ENCODE peak calls at places on chromosomes 7 and 10, in nine cellular contexts. One of them, this sample, is unnamed.

GRCh38 chr10:3749597-3750351 is 35.2 kb downstream of the KLF6 start:
- DNase-seq in foreskin fibroblast: peak
- DNase-seq in kidney: no peak
- DNase-seq in cardiac muscle cell: peak
- DNase-seq in CD4-positive, alpha-beta T cell: no peak
- DNase-seq in neural crest cell: no peak
- DNase-seq in right atrium auricular region: no peak
- DNase-seq in ovary: no peak
- DNase-seq in lower leg skin: no peak
- DNase-seq in this sample: peak

GRCh38 chr10:73956476-73957338 is 41.2 kb upstream of the VCL start:
- DNase-seq in kidney: peak
- DNase-seq in CD4-positive, alpha-beta T cell: no peak
- DNase-seq in lower leg skin: no peak
- DNase-seq in neural crest cell: no peak
- DNase-seq in ovary: no peak
- DNase-seq in right atrium auricular region: no peak
- DNase-seq in foreskin fibroblast: peak
- DNase-seq in cardiac muscle cell: peak
- DNase-seq in this sample: no peak

GRCh38 chr7:4085937-4086691 is 596.0 kb upstream of the FOXK1 start:
- DNase-seq in lower leg skin: no peak
- DNase-seq in cardiac muscle cell: no peak
- DNase-seq in neural crest cell: no peak
- DNase-seq in ovary: no peak
- DNase-seq in CD4-positive, alpha-beta T cell: no peak
- DNase-seq in foreskin fibroblast: no peak
- DNase-seq in right atrium auricular region: no peak
- DNase-seq in kidney: no peak
- DNase-seq in this sample: no peak

GRCh38 chr7:43679210-43680068 is 49.9 kb downstream of the COA1 start:
- DNase-seq in cardiac muscle cell: no peak
- DNase-seq in neural crest cell: no peak
- DNase-seq in right atrium auricular region: no peak
- DNase-seq in ovary: no peak
- DNase-seq in kidney: no peak
- DNase-seq in foreskin fibroblast: no peak
- DNase-seq in lower leg skin: no peak
- DNase-seq in CD4-positive, alpha-beta T cell: no peak
- DNase-seq in this sample: no peak

GRCh38 chr10:124308811-124309210 is 109.9 kb downstream of the OAT start:
- DNase-seq in right atrium auricular region: no peak
- DNase-seq in cardiac muscle cell: no peak
- DNase-seq in foreskin fibroblast: no peak
- DNase-seq in kidney: no peak
- DNase-seq in lower leg skin: no peak
- DNase-seq in ovary: no peak
- DNase-seq in CD4-positive, alpha-beta T cell: no peak
- DNase-seq in neural crest cell: no peak
- DNase-seq in this sample: no peak

GRCh38 chr10:14163374-14164125 is 167.2 kb downstream of the FRMD4A start:
- DNase-seq in ovary: no peak
- DNase-seq in lower leg skin: no peak
- DNase-seq in neural crest cell: no peak
- DNase-seq in kidney: no peak
- DNase-seq in CD4-positive, alpha-beta T cell: no peak
- DNase-seq in right atrium auricular region: no peak
- DNase-seq in foreskin fibroblast: no peak
- DNase-seq in cardiac muscle cell: no peak
- DNase-seq in this sample: no peak

GRCh38 chr10:69742928-69743602 is 58.6 kb upstream of the COL13A1 start:
- DNase-seq in right atrium auricular region: no peak
- DNase-seq in neural crest cell: peak
- DNase-seq in CD4-positive, alpha-beta T cell: no peak
- DNase-seq in kidney: no peak
- DNase-seq in ovary: no peak
- DNase-seq in lower leg skin: no peak
- DNase-seq in foreskin fibroblast: no peak
- DNase-seq in cardiac muscle cell: peak
- DNase-seq in this sample: peak

GRCh38 chr10:73439055-73439454 is 5.7 kb upstream of the MSS51 start:
- DNase-seq in foreskin fibroblast: peak
- DNase-seq in right atrium auricular region: no peak
- DNase-seq in CD4-positive, alpha-beta T cell: no peak
- DNase-seq in cardiac muscle cell: no peak
- DNase-seq in kidney: no peak
- DNase-seq in lower leg skin: no peak
- DNase-seq in neural crest cell: no peak
- DNase-seq in ovary: no peak
- DNase-seq in this sample: no peak

GRCh38 chr10:66587680-66588050 is 338.2 kb upstream of the LRRTM3 start:
- DNase-seq in foreskin fibroblast: no peak
- DNase-seq in right atrium auricular region: no peak
- DNase-seq in cardiac muscle cell: no peak
- DNase-seq in kidney: no peak
- DNase-seq in neural crest cell: no peak
- DNase-seq in lower leg skin: no peak
- DNase-seq in ovary: no peak
- DNase-seq in CD4-positive, alpha-beta T cell: no peak
- DNase-seq in this sample: no peak

GRCh38 chr10:66586897-66587679 is 338.7 kb upstream of the LRRTM3 start:
- DNase-seq in CD4-positive, alpha-beta T cell: no peak
- DNase-seq in right atrium auricular region: no peak
- DNase-seq in ovary: no peak
- DNase-seq in lower leg skin: no peak
- DNase-seq in foreskin fibroblast: no peak
- DNase-seq in cardiac muscle cell: no peak
- DNase-seq in neural crest cell: no peak
- DNase-seq in kidney: no peak
- DNase-seq in this sample: no peak

GRCh38 chr10:66591865-66592264 is 334.0 kb upstream of the LRRTM3 start:
- DNase-seq in CD4-positive, alpha-beta T cell: no peak
- DNase-seq in cardiac muscle cell: no peak
- DNase-seq in foreskin fibroblast: peak
- DNase-seq in lower leg skin: no peak
- DNase-seq in kidney: no peak
- DNase-seq in neural crest cell: no peak
- DNase-seq in right atrium auricular region: no peak
- DNase-seq in ovary: no peak
- DNase-seq in this sample: no peak

GRCh38 chr10:66586073-66586472 is 339.8 kb upstream of the LRRTM3 start:
- DNase-seq in right atrium auricular region: no peak
- DNase-seq in lower leg skin: no peak
- DNase-seq in CD4-positive, alpha-beta T cell: no peak
- DNase-seq in neural crest cell: no peak
- DNase-seq in ovary: no peak
- DNase-seq in kidney: no peak
- DNase-seq in cardiac muscle cell: peak
- DNase-seq in foreskin fibroblast: no peak
- DNase-seq in this sample: no peak
- TF ChIP-seq CTCF in right atrium auricular region: no peak
- TF ChIP-seq CTCF in lower leg skin: no peak
- TF ChIP-seq CTCF in CD4-positive, alpha-beta T cell: no peak
- TF ChIP-seq CTCF in neural crest cell: peak
- TF ChIP-seq CTCF in ovary: no peak
- TF ChIP-seq CTCF in kidney: no peak
- TF ChIP-seq CTCF in cardiac muscle cell: no peak
- TF ChIP-seq CTCF in foreskin fibroblast: peak
- TF ChIP-seq CTCF in this sample: no peak

GRCh38 chr7:100015232-100016208 is at the start of gene ZKSCAN1:
- DNase-seq in right atrium auricular region: peak
- DNase-seq in cardiac muscle cell: peak
- DNase-seq in kidney: peak
- DNase-seq in foreskin fibroblast: peak
- DNase-seq in ovary: peak
- DNase-seq in lower leg skin: peak
- DNase-seq in neural crest cell: peak
- DNase-seq in CD4-positive, alpha-beta T cell: peak
- DNase-seq in this sample: peak
- TF ChIP-seq CTCF in right atrium auricular region: no peak
- TF ChIP-seq CTCF in cardiac muscle cell: no peak
- TF ChIP-seq CTCF in kidney: no peak
- TF ChIP-seq CTCF in foreskin fibroblast: no peak
- TF ChIP-seq CTCF in ovary: no peak
- TF ChIP-seq CTCF in lower leg skin: no peak
- TF ChIP-seq CTCF in neural crest cell: no peak
- TF ChIP-seq CTCF in CD4-positive, alpha-beta T cell: no peak
- TF ChIP-seq CTCF in this sample: no peak

GRCh38 chr7:134477954-134478353 is 19.1 kb upstream of the AKR1B1 start:
- DNase-seq in kidney: no peak
- DNase-seq in cardiac muscle cell: no peak
- DNase-seq in ovary: no peak
- DNase-seq in right atrium auricular region: no peak
- DNase-seq in lower leg skin: no peak
- DNase-seq in CD4-positive, alpha-beta T cell: no peak
- DNase-seq in neural crest cell: no peak
- DNase-seq in foreskin fibroblast: no peak
- DNase-seq in this sample: no peak

GRCh38 chr7:134480730-134481129 is 21.8 kb upstream of the AKR1B1 start:
- DNase-seq in lower leg skin: no peak
- DNase-seq in foreskin fibroblast: peak
- DNase-seq in cardiac muscle cell: peak
- DNase-seq in right atrium auricular region: no peak
- DNase-seq in kidney: no peak
- DNase-seq in CD4-positive, alpha-beta T cell: no peak
- DNase-seq in neural crest cell: no peak
- DNase-seq in ovary: no peak
- DNase-seq in this sample: no peak

GRCh38 chr7:134481167-134481566 is 22.3 kb upstream of the AKR1B1 start:
- DNase-seq in ovary: no peak
- DNase-seq in right atrium auricular region: no peak
- DNase-seq in neural crest cell: no peak
- DNase-seq in cardiac muscle cell: no peak
- DNase-seq in foreskin fibroblast: no peak
- DNase-seq in kidney: no peak
- DNase-seq in lower leg skin: no peak
- DNase-seq in CD4-positive, alpha-beta T cell: no peak
- DNase-seq in this sample: no peak

GRCh38 chr7:134480202-134480601 is 21.3 kb upstream of the AKR1B1 start:
- DNase-seq in foreskin fibroblast: no peak
- DNase-seq in cardiac muscle cell: no peak
- DNase-seq in CD4-positive, alpha-beta T cell: no peak
- DNase-seq in ovary: no peak
- DNase-seq in neural crest cell: no peak
- DNase-seq in lower leg skin: no peak
- DNase-seq in kidney: no peak
- DNase-seq in right atrium auricular region: no peak
- DNase-seq in this sample: no peak

DNA sequence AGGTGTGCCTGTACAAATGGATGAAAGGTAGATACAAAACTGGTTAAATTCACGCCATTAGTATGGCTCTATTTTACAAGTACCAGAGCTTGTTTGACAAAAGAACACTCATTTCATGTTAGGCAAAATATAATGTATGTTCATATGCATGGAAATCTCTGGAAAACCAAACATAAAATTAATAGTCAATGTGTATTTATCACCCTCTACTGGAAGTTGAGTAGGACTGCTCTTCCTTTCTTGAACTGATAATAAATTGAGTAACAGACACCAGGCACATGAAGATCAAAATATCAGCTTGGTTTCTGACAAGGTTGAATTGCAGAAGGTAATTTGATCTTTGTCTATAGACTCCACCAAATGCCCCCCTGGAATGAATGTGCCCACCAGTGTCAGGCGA is 19.8 kb upstream of the AKR1B1 start:
- DNase-seq in ovary: no peak
- DNase-seq in kidney: no peak
- DNase-seq in foreskin fibroblast: no peak
- DNase-seq in right atrium auricular region: no peak
- DNase-seq in CD4-positive, alpha-beta T cell: no peak
- DNase-seq in cardiac muscle cell: no peak
- DNase-seq in lower leg skin: no peak
- DNase-seq in neural crest cell: no peak
- DNase-seq in this sample: no peak
- TF ChIP-seq CTCF in ovary: no peak
- TF ChIP-seq CTCF in kidney: no peak
- TF ChIP-seq CTCF in foreskin fibroblast: peak
- TF ChIP-seq CTCF in right atrium auricular region: peak
- TF ChIP-seq CTCF in CD4-positive, alpha-beta T cell: no peak
- TF ChIP-seq CTCF in cardiac muscle cell: peak
- TF ChIP-seq CTCF in lower leg skin: no peak
- TF ChIP-seq CTCF in neural crest cell: no peak
- TF ChIP-seq CTCF in this sample: no peak

GRCh38 chr10:52314007-52314821 is at the start of gene DKK1:
- DNase-seq in right atrium auricular region: peak
- DNase-seq in kidney: peak
- DNase-seq in CD4-positive, alpha-beta T cell: no peak
- DNase-seq in cardiac muscle cell: peak
- DNase-seq in ovary: peak
- DNase-seq in foreskin fibroblast: peak
- DNase-seq in lower leg skin: peak
- DNase-seq in neural crest cell: peak
- DNase-seq in this sample: peak
- TF ChIP-seq CTCF in right atrium auricular region: peak
- TF ChIP-seq CTCF in kidney: peak
- TF ChIP-seq CTCF in CD4-positive, alpha-beta T cell: no peak
- TF ChIP-seq CTCF in cardiac muscle cell: peak
- TF ChIP-seq CTCF in ovary: no peak
- TF ChIP-seq CTCF in foreskin fibroblast: peak
- TF ChIP-seq CTCF in lower leg skin: no peak
- TF ChIP-seq CTCF in neural crest cell: peak
- TF ChIP-seq CTCF in this sample: peak

DNA sequence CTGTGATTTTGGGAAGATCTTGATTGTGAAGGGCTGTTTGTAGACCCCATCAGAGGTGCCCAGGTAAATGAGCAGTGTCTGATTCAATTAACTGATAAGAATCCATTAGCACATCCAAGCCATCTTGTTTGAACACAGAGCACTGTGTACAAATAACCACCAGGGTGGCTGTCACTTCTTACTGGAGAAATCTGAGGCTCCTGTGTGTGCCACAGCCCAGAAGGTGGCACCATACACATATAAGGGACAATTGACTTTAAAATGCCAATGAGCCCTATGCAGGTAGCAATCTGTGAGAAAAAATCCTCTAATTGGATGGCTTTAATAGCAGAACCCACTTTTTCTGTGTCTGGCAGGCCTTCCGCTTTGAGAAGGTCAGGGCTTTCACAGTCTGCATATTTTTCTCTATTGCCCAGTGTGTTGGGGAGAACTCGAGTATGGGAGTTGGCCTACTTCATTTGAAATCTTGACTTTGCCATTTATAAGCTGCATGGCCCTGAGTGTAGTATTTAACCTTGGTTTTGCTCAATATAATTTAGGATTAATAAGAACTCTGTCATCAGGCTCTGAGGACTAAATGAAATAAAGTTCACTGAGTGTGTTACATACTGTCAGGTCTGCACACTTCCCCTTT is 517.4 kb downstream of the CCSER2 start:
- DNase-seq in right atrium auricular region: no peak
- DNase-seq in neural crest cell: no peak
- DNase-seq in CD4-positive, alpha-beta T cell: no peak
- DNase-seq in ovary: no peak
- DNase-seq in lower leg skin: no peak
- DNase-seq in cardiac muscle cell: peak
- DNase-seq in foreskin fibroblast: no peak
- DNase-seq in kidney: no peak
- DNase-seq in this sample: no peak
- TF ChIP-seq CTCF in right atrium auricular region: peak
- TF ChIP-seq CTCF in neural crest cell: peak
- TF ChIP-seq CTCF in CD4-positive, alpha-beta T cell: no peak
- TF ChIP-seq CTCF in ovary: no peak
- TF ChIP-seq CTCF in lower leg skin: no peak
- TF ChIP-seq CTCF in cardiac muscle cell: no peak
- TF ChIP-seq CTCF in foreskin fibroblast: no peak
- TF ChIP-seq CTCF in kidney: peak
- TF ChIP-seq CTCF in this sample: no peak

GRCh38 chr10:125448596-125448995 is 234.4 kb downstream of the TEX36 start:
- DNase-seq in kidney: no peak
- DNase-seq in neural crest cell: peak
- DNase-seq in foreskin fibroblast: no peak
- DNase-seq in cardiac muscle cell: peak
- DNase-seq in CD4-positive, alpha-beta T cell: no peak
- DNase-seq in ovary: no peak
- DNase-seq in right atrium auricular region: peak
- DNase-seq in lower leg skin: no peak
- DNase-seq in this sample: peak
- TF ChIP-seq CTCF in kidney: no peak
- TF ChIP-seq CTCF in neural crest cell: peak
- TF ChIP-seq CTCF in foreskin fibroblast: peak
- TF ChIP-seq CTCF in cardiac muscle cell: no peak
- TF ChIP-seq CTCF in CD4-positive, alpha-beta T cell: no peak
- TF ChIP-seq CTCF in ovary: no peak
- TF ChIP-seq CTCF in right atrium auricular region: peak
- TF ChIP-seq CTCF in lower leg skin: no peak
- TF ChIP-seq CTCF in this sample: peak